ENCODE peak calls at places on chromosomes 6 and 20, in six cellular contexts. N is NB4; W is activated B cell treated with CpG ODN at 0.5 μM for 24 hours; O is CD4-positive, CD25-positive, alpha-beta regulatory T cell; Q is RPMI7951; U is cardiac muscle cell. M is an unnamed sample.

GRCh38 chr6:130313206-130313605 is 52.6 kb upstream of the TMEM200A start:
- DNase-seq in N (no peak), W (no peak), O (no peak), Q (no peak), U (no peak), M (no peak)

GRCh38 chr6:105135907-105136432 is 43.8 kb downstream of the POPDC3 start:
- DNase-seq in N (no peak), W (no peak), O (no peak), Q (peak), U (no peak), M (no peak)

GRCh38 chr6:12801141-12801540 is 84.6 kb downstream of the PHACTR1 start:
- DNase-seq in N (no peak), W (no peak), O (no peak), Q (peak), U (no peak), M (no peak)

GRCh38 chr6:169240591-169241390 is 12.9 kb downstream of the THBS2 start:
- DNase-seq in N (no peak), W (no peak), O (no peak), Q (peak), U (no peak), M (no peak)

GRCh38 chr20:8209061-8209460 is 77.0 kb downstream of the PLCB1 start:
- DNase-seq in N (no peak), W (no peak), O (no peak), Q (peak), U (no peak), M (no peak)

GRCh38 chr6:157982297-157982579 is 575 bp downstream of the SYNJ2 start:
- DNase-seq in N (peak), W (peak), O (peak), Q (peak), U (peak), M (peak)

GRCh38 chr6:93419304-93420162 is at the start of gene EPHA7:
- DNase-seq in N (peak), W (no peak), O (peak), Q (peak), U (peak), M (no peak)

GRCh38 chr20:51862796-51863195 is 60.5 kb upstream of the SALL4 start:
- DNase-seq in N (no peak), W (no peak), O (no peak), Q (peak), U (no peak), M (peak)

GRCh38 chr6:84278311-84278710 is 50.9 kb upstream of the CEP162 start:
- DNase-seq in N (no peak), W (no peak), O (no peak), Q (no peak), U (peak), M (no peak)

GRCh38 chr6:21665436-21666199 is 72.1 kb downstream of the SOX4 start:
- DNase-seq in N (no peak), W (no peak), O (no peak), Q (no peak), U (no peak), M (no peak)

GRCh38 chr6:31795616-31796298 is at the start of gene VARS1:
- DNase-seq in N (peak), W (peak), O (peak), Q (peak), U (peak), M (peak)

GRCh38 chr6:154213782-154214181 is 142.8 kb downstream of the IPCEF1 start:
- DNase-seq in N (no peak), W (no peak), O (no peak), Q (no peak), U (no peak), M (no peak)

GRCh38 chr6:45951771-45952529 is 63.7 kb downstream of the CLIC5 start:
- DNase-seq in N (no peak), W (no peak), O (no peak), Q (no peak), U (no peak), M (no peak)

GRCh38 chr6:54935739-54936138 is 89.2 kb downstream of the FAM83B start:
- DNase-seq in N (peak), W (no peak), O (no peak), Q (peak), U (no peak), M (peak)

GRCh38 chr20:33841439-33841799 is 30.3 kb downstream of the CHMP4B start:
- DNase-seq in N (no peak), W (no peak), O (no peak), Q (no peak), U (no peak), M (no peak)

GRCh38 chr6:6557871-6558270 is 30.6 kb upstream of the LY86 start:
- DNase-seq in N (peak), W (no peak), O (no peak), Q (no peak), U (no peak), M (no peak)

GRCh38 chr6:169190144-169190584 is 63.5 kb downstream of the THBS2 start:
- DNase-seq in N (no peak), W (no peak), O (no peak), Q (peak), U (no peak), M (no peak)

GRCh38 chr20:17969276-17969883 is 562 bp downstream of the MGME1 start:
- DNase-seq in N (peak), W (no peak), O (peak), Q (peak), U (peak), M (peak)

GRCh38 chr20:48339147-48339985 is 488.4 kb downstream of the PREX1 start:
- DNase-seq in N (peak), W (no peak), O (no peak), Q (peak), U (no peak), M (peak)

GRCh38 chr6:33477864-33478263 is 23.5 kb downstream of the ZBTB9 start:
- DNase-seq in N (no peak), W (no peak), O (no peak), Q (no peak), U (no peak), M (no peak)

GRCh38 chr6:22699046-22699639 is 129.8 kb downstream of the HDGFL1 start:
- DNase-seq in N (no peak), W (no peak), O (no peak), Q (no peak), U (no peak), M (no peak)

GRCh38 chr6:110681543-110682459 is 133.5 kb downstream of the CDK19 start:
- DNase-seq in N (no peak), W (no peak), O (no peak), Q (no peak), U (no peak), M (peak)

GRCh38 chr6:166834049-166834448 is 122.3 kb downstream of the RNASET2 start:
- DNase-seq in N (no peak), W (no peak), O (no peak), Q (no peak), U (no peak), M (no peak)

GRCh38 chr20:39518649-39519048 is 556.5 kb downstream of the DHX35 start:
- DNase-seq in N (no peak), W (no peak), O (no peak), Q (peak), U (no peak), M (no peak)

GRCh38 chr6:152399409-152399808 is 237.8 kb downstream of the SYNE1 start:
- DNase-seq in N (no peak), W (no peak), O (no peak), Q (no peak), U (peak), M (no peak)

GRCh38 chr6:56864171-56864616 is 90.7 kb upstream of the BEND6 start:
- DNase-seq in N (no peak), W (no peak), O (no peak), Q (no peak), U (no peak), M (peak)

GRCh38 chr6:501891-502601 is 110.5 kb downstream of the IRF4 start:
- DNase-seq in N (peak), W (peak), O (peak), Q (peak), U (no peak), M (no peak)

GRCh38 chr6:30813623-30814136 is 69.3 kb upstream of the IER3 start:
- DNase-seq in N (no peak), W (no peak), O (no peak), Q (peak), U (no peak), M (peak)

GRCh38 chr6:10412165-10412947 is 2.5 kb downstream of the TFAP2A start:
- DNase-seq in N (peak), W (no peak), O (peak), Q (peak), U (no peak), M (peak)

GRCh38 chr6:43945778-43946100 is 175.7 kb downstream of the VEGFA start:
- DNase-seq in N (no peak), W (no peak), O (no peak), Q (peak), U (no peak), M (peak)

GRCh38 chr20:6828794-6829423 is 61.4 kb downstream of the BMP2 start:
- DNase-seq in N (peak), W (no peak), O (peak), Q (peak), U (peak), M (peak)

GRCh38 chr6:4581468-4582420 is 194.5 kb upstream of the CDYL start:
- DNase-seq in N (no peak), W (no peak), O (no peak), Q (peak), U (peak), M (peak)

GRCh38 chr6:94478178-94479140 is 1059.1 kb upstream of the EPHA7 start:
- DNase-seq in N (peak), W (no peak), O (no peak), Q (no peak), U (no peak), M (no peak)

GRCh38 chr6:117729613-117730012 is 54.3 kb downstream of the NUS1 start:
- DNase-seq in N (peak), W (no peak), O (no peak), Q (no peak), U (no peak), M (no peak)

GRCh38 chr6:81748946-81749345 is 3.5 kb downstream of the TENT5A start:
- DNase-seq in N (peak), W (no peak), O (no peak), Q (no peak), U (no peak), M (no peak)

GRCh38 chr20:3911956-3912355 is 22.8 kb downstream of the PANK2 start:
- DNase-seq in N (no peak), W (no peak), O (no peak), Q (no peak), U (no peak), M (no peak)

GRCh38 chr6:157665172-157665571 is 157.9 kb upstream of the SNX9 start:
- DNase-seq in N (no peak), W (no peak), O (no peak), Q (no peak), U (no peak), M (no peak)

GRCh38 chr6:74222768-74223321 is 526.8 kb downstream of the CD109 start:
- DNase-seq in N (no peak), W (no peak), O (no peak), Q (peak), U (no peak), M (no peak)

M was measured in HT1080.